ENCODE peak calls at places on chromosomes 5 and 9, in seven cellular contexts. One of them, this sample, is unnamed.

GRCh38 chr9:107175826-107176500 is 107.1 kb upstream of the RAD23B start:
- DNase-seq in mesenchymal stem cell: no peak
- DNase-seq in neuronal stem cell: no peak
- DNase-seq in H9: no peak
- DNase-seq in trophoblast cell: no peak
- DNase-seq in H1: no peak
- DNase-seq in IMR-90: no peak
- DNase-seq in this sample: peak

GRCh38 chr5:42680035-42680434 is 76.6 kb upstream of the CCDC152 start:
- DNase-seq in trophoblast cell: no peak
- DNase-seq in IMR-90: no peak
- DNase-seq in neuronal stem cell: no peak
- DNase-seq in mesenchymal stem cell: no peak
- DNase-seq in H1: no peak
- DNase-seq in H9: no peak
- DNase-seq in this sample: no peak

GRCh38 chr5:34817558-34818351 is 21.2 kb upstream of the TTC23L start:
- DNase-seq in H1: no peak
- DNase-seq in mesenchymal stem cell: no peak
- DNase-seq in IMR-90: no peak
- DNase-seq in H9: no peak
- DNase-seq in neuronal stem cell: no peak
- DNase-seq in trophoblast cell: peak
- DNase-seq in this sample: no peak

GRCh38 chr9:23321049-23321448 is 505.0 kb downstream of the ELAVL2 start:
- DNase-seq in trophoblast cell: no peak
- DNase-seq in mesenchymal stem cell: no peak
- DNase-seq in neuronal stem cell: no peak
- DNase-seq in IMR-90: no peak
- DNase-seq in H1: no peak
- DNase-seq in H9: no peak
- DNase-seq in this sample: no peak

GRCh38 chr5:9775339-9775738 is 145.2 kb upstream of the TAS2R1 start:
- DNase-seq in IMR-90: peak
- DNase-seq in H9: no peak
- DNase-seq in neuronal stem cell: no peak
- DNase-seq in mesenchymal stem cell: no peak
- DNase-seq in trophoblast cell: no peak
- DNase-seq in H1: no peak
- DNase-seq in this sample: peak

GRCh38 chr5:10030219-10030831 is 219.4 kb downstream of the ATPSCKMT start:
- DNase-seq in IMR-90: peak
- DNase-seq in mesenchymal stem cell: peak
- DNase-seq in H9: peak
- DNase-seq in neuronal stem cell: peak
- DNase-seq in trophoblast cell: no peak
- DNase-seq in H1: peak
- DNase-seq in this sample: peak

GRCh38 chr5:96579711-96580110 is 82.5 kb upstream of the CAST start:
- DNase-seq in H9: no peak
- DNase-seq in trophoblast cell: no peak
- DNase-seq in IMR-90: no peak
- DNase-seq in mesenchymal stem cell: peak
- DNase-seq in H1: no peak
- DNase-seq in neuronal stem cell: no peak
- DNase-seq in this sample: no peak

GRCh38 chr9:136773386-136774044 is 9.2 kb upstream of the LCN15 start:
- DNase-seq in neuronal stem cell: no peak
- DNase-seq in IMR-90: no peak
- DNase-seq in H1: peak
- DNase-seq in trophoblast cell: no peak
- DNase-seq in H9: peak
- DNase-seq in mesenchymal stem cell: no peak
- DNase-seq in this sample: peak

GRCh38 chr9:23754551-23754950 is 71.5 kb downstream of the ELAVL2 start:
- DNase-seq in mesenchymal stem cell: no peak
- DNase-seq in H9: no peak
- DNase-seq in H1: no peak
- DNase-seq in neuronal stem cell: no peak
- DNase-seq in IMR-90: no peak
- DNase-seq in trophoblast cell: no peak
- DNase-seq in this sample: no peak

GRCh38 chr5:34584165-34584564 is 72.0 kb upstream of the RAI14 start:
- DNase-seq in trophoblast cell: no peak
- DNase-seq in H9: no peak
- DNase-seq in mesenchymal stem cell: no peak
- DNase-seq in H1: no peak
- DNase-seq in IMR-90: no peak
- DNase-seq in neuronal stem cell: no peak
- DNase-seq in this sample: no peak

GRCh38 chr5:181126841-181127240 is 4.1 kb downstream of the OR2V1 start:
- DNase-seq in trophoblast cell: no peak
- DNase-seq in neuronal stem cell: no peak
- DNase-seq in H9: no peak
- DNase-seq in mesenchymal stem cell: no peak
- DNase-seq in H1: no peak
- DNase-seq in IMR-90: no peak
- DNase-seq in this sample: no peak

GRCh38 chr5:60687927-60688720 is 11.8 kb downstream of the DEPDC1B start:
- DNase-seq in H1: no peak
- DNase-seq in trophoblast cell: peak
- DNase-seq in mesenchymal stem cell: peak
- DNase-seq in IMR-90: peak
- DNase-seq in H9: no peak
- DNase-seq in neuronal stem cell: no peak
- DNase-seq in this sample: peak

GRCh38 chr5:141510160-141510559 is 21.3 kb downstream of the PCDHGC5 start:
- DNase-seq in mesenchymal stem cell: no peak
- DNase-seq in IMR-90: no peak
- DNase-seq in trophoblast cell: no peak
- DNase-seq in H9: no peak
- DNase-seq in H1: no peak
- DNase-seq in neuronal stem cell: no peak
- DNase-seq in this sample: no peak

GRCh38 chr5:139982157-139982974 is 60.7 kb downstream of the NRG2 start:
- DNase-seq in neuronal stem cell: peak
- DNase-seq in trophoblast cell: no peak
- DNase-seq in mesenchymal stem cell: peak
- DNase-seq in IMR-90: peak
- DNase-seq in H1: no peak
- DNase-seq in H9: no peak
- DNase-seq in this sample: peak

GRCh38 chr5:100505984-100506670 is 29.0 kb upstream of the FAM174A start:
- DNase-seq in H1: no peak
- DNase-seq in trophoblast cell: no peak
- DNase-seq in IMR-90: peak
- DNase-seq in H9: no peak
- DNase-seq in mesenchymal stem cell: peak
- DNase-seq in neuronal stem cell: no peak
- DNase-seq in this sample: no peak

GRCh38 chr5:177496111-177497010 is 1.0 kb downstream of the PDLIM7 start:
- DNase-seq in trophoblast cell: peak
- DNase-seq in H9: peak
- DNase-seq in neuronal stem cell: peak
- DNase-seq in H1: peak
- DNase-seq in IMR-90: peak
- DNase-seq in mesenchymal stem cell: peak
- DNase-seq in this sample: peak

GRCh38 chr5:68747077-68747420 is 346.8 kb upstream of the SLC30A5 start:
- DNase-seq in neuronal stem cell: no peak
- DNase-seq in H1: no peak
- DNase-seq in trophoblast cell: no peak
- DNase-seq in mesenchymal stem cell: no peak
- DNase-seq in H9: no peak
- DNase-seq in IMR-90: no peak
- DNase-seq in this sample: no peak

GRCh38 chr5:115894342-115894741 is 52.6 kb downstream of the AP3S1 start:
- DNase-seq in H9: no peak
- DNase-seq in IMR-90: no peak
- DNase-seq in trophoblast cell: no peak
- DNase-seq in mesenchymal stem cell: no peak
- DNase-seq in neuronal stem cell: no peak
- DNase-seq in H1: no peak
- DNase-seq in this sample: no peak

GRCh38 chr5:41637869-41638268 is 127.5 kb upstream of the PLCXD3 start:
- DNase-seq in trophoblast cell: no peak
- DNase-seq in neuronal stem cell: no peak
- DNase-seq in IMR-90: no peak
- DNase-seq in mesenchymal stem cell: no peak
- DNase-seq in H9: no peak
- DNase-seq in H1: no peak
- DNase-seq in this sample: peak

GRCh38 chr5:178487911-178488310 is 102.3 kb downstream of the COL23A1 start:
- DNase-seq in H1: no peak
- DNase-seq in IMR-90: no peak
- DNase-seq in trophoblast cell: no peak
- DNase-seq in neuronal stem cell: no peak
- DNase-seq in mesenchymal stem cell: no peak
- DNase-seq in H9: no peak
- DNase-seq in this sample: peak

GRCh38 chr5:93915142-93915553 is 173.7 kb upstream of the POU5F2 start:
- DNase-seq in H1: no peak
- DNase-seq in mesenchymal stem cell: peak
- DNase-seq in IMR-90: peak
- DNase-seq in H9: no peak
- DNase-seq in trophoblast cell: no peak
- DNase-seq in neuronal stem cell: no peak
- DNase-seq in this sample: peak

GRCh38 chr5:168114444-168115017 is 176.9 kb upstream of the WWC1 start:
- DNase-seq in neuronal stem cell: no peak
- DNase-seq in IMR-90: peak
- DNase-seq in trophoblast cell: peak
- DNase-seq in H9: peak
- DNase-seq in H1: peak
- DNase-seq in mesenchymal stem cell: peak
- DNase-seq in this sample: peak

DNA sequence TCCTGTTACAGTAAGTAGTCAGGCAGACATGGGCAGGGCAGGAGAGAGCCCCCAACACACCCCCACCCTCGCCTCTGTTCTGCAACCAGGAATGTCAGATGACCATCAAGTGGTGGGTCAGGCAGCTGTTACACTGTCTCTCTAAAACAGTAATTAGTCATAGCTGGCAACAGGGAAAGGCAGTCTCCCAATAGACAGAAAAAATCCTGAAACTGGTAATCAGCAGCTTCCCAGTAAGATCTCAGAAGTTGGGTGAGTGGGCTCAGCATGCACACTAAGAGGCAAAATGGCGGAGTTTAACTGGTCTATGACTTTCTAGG is 90.2 kb downstream of the C5orf15 start:
- DNase-seq in neuronal stem cell: no peak
- DNase-seq in H9: no peak
- DNase-seq in IMR-90: no peak
- DNase-seq in H1: no peak
- DNase-seq in trophoblast cell: no peak
- DNase-seq in mesenchymal stem cell: no peak
- DNase-seq in this sample: no peak
- H2AK5ac ChIP-seq in neuronal stem cell: no peak
- H2AK5ac ChIP-seq in H9: no peak
- H2AK5ac ChIP-seq in IMR-90: no peak
- H2AK5ac ChIP-seq in H1: no peak
- H2AK5ac ChIP-seq in trophoblast cell: no peak
- H2AK5ac ChIP-seq in mesenchymal stem cell: no peak
- H2AK5ac ChIP-seq in this sample: no peak

DNA sequence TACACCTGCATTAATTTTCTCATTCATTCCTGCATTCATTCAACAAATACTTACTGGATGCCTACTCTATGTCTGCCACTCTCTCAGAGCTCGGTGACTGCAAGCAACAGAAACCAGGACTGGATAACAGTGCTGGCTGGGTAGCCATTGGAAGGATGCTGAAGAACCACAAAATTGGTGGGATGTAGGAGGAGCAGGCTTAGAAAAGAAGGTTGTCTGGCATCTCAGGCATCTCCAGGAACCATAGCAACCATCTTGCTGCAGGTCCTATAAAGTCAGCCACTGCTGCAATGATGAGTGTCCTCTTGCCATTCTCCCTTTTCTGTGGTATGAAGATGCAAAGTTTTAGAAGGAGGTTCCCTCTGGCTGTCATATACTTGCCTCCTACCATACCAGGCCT is 168.6 kb downstream of the FGF18 start:
- DNase-seq in trophoblast cell: no peak
- DNase-seq in IMR-90: no peak
- DNase-seq in H9: no peak
- DNase-seq in mesenchymal stem cell: no peak
- DNase-seq in H1: no peak
- DNase-seq in neuronal stem cell: no peak
- DNase-seq in this sample: no peak
- H2AK5ac ChIP-seq in trophoblast cell: no peak
- H2AK5ac ChIP-seq in IMR-90: no peak
- H2AK5ac ChIP-seq in H9: no peak
- H2AK5ac ChIP-seq in mesenchymal stem cell: no peak
- H2AK5ac ChIP-seq in H1: no peak
- H2AK5ac ChIP-seq in neuronal stem cell: no peak
- H2AK5ac ChIP-seq in this sample: no peak

DNA sequence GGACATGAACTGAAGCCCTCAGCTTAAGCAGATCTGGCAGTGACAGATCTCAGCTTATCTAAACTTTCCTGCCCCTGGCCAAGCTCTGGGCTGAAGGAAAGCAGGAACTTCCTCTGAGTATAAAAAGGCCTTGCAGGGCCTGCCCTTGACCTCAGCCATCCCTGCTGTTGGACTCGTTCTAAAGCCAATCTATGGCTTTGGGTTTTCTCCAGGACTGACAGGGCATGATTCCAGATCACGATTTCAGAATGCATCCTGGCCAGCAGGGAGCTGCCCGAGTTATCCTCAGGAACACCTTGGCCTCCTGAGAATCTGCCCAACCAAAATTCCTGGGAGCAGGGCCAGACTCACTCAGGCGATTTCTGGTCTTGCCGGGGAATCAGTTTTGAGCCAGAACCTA is 502.7 kb downstream of the TLE4 start:
- DNase-seq in neuronal stem cell: no peak
- DNase-seq in H1: no peak
- DNase-seq in H9: no peak
- DNase-seq in IMR-90: no peak
- DNase-seq in mesenchymal stem cell: no peak
- DNase-seq in trophoblast cell: no peak
- DNase-seq in this sample: no peak
- H2AK5ac ChIP-seq in neuronal stem cell: no peak
- H2AK5ac ChIP-seq in H1: no peak
- H2AK5ac ChIP-seq in H9: no peak
- H2AK5ac ChIP-seq in IMR-90: no peak
- H2AK5ac ChIP-seq in mesenchymal stem cell: no peak
- H2AK5ac ChIP-seq in trophoblast cell: no peak
- H2AK5ac ChIP-seq in this sample: no peak

DNA sequence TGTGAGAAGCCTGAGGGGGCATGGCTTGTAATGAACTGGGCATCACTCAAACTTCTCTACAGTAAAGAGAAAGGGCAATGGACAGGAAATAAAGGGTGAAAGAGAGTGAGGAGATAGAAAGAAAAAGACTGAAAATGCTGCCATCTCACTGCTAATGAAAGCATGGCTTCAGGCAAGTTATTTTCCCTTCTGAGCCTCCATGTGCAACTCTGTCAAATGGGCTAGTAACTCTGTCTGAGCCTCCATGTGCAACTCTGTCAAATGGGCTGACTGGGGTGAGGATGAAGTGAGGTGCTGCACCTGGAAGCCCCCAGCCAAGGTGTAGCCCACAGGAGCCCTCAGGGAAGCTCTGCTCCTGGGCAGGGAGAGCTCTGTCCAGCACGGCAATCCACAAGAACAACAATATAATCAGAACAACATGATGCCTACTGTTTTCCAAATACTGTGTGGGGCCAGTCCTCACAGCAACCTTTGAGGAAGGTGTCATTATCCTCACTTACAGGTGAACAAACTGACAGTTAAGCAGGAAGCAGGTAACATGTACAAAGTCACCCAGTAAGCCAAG is 73.8 kb upstream of the XPA start:
- DNase-seq in mesenchymal stem cell: no peak
- DNase-seq in H1: no peak
- DNase-seq in IMR-90: no peak
- DNase-seq in neuronal stem cell: no peak
- DNase-seq in trophoblast cell: no peak
- DNase-seq in H9: no peak
- DNase-seq in this sample: no peak
- H2AK5ac ChIP-seq in mesenchymal stem cell: no peak
- H2AK5ac ChIP-seq in H1: no peak
- H2AK5ac ChIP-seq in IMR-90: no peak
- H2AK5ac ChIP-seq in neuronal stem cell: no peak
- H2AK5ac ChIP-seq in trophoblast cell: no peak
- H2AK5ac ChIP-seq in H9: no peak
- H2AK5ac ChIP-seq in this sample: no peak